ENCODE peak calls at places on chromosomes 3 and 15, in four cellular contexts. T is sigmoid colon, I is prostate gland, P is Caco-2. N is an unnamed sample.

GRCh38 chr3:174700736-174701135 is 158.4 kb upstream of the NAALADL2 start:
- DNase-seq in T (no peak), I (no peak), P (no peak), N (no peak)

GRCh38 chr3:31606453-31606852 is 73.7 kb downstream of the STT3B start:
- DNase-seq in T (no peak), I (no peak), P (no peak), N (no peak)

GRCh38 chr3:134795776-134796312 is 784 bp downstream of the EPHB1 start:
- DNase-seq in T (peak), I (no peak), P (no peak), N (no peak)

GRCh38 chr3:132034486-132035464 is at the start of gene CPNE4:
- DNase-seq in T (peak), I (peak), P (peak), N (peak)

GRCh38 chr3:143358155-143358792 is 238.7 kb downstream of the CHST2 start:
- DNase-seq in T (no peak), I (peak), P (no peak), N (no peak)

GRCh38 chr3:134143828-134144390 is 106.8 kb downstream of the RYK start:
- DNase-seq in T (no peak), I (no peak), P (no peak), N (no peak)

GRCh38 chr3:151592287-151592686 is 131.4 kb upstream of the IGSF10 start:
- DNase-seq in T (no peak), I (no peak), P (no peak), N (no peak)

GRCh38 chr15:65050270-65050669 is 5.1 kb downstream of the SLC51B start:
- DNase-seq in T (no peak), I (no peak), P (no peak), N (no peak)

GRCh38 chr3:69250014-69250413 is 127.6 kb upstream of the LMOD3 start:
- DNase-seq in T (no peak), I (no peak), P (peak), N (peak)

GRCh38 chr3:75220932-75221331 is 443.2 kb upstream of the FRG2C start:
- DNase-seq in T (no peak), I (no peak), P (no peak), N (no peak)

GRCh38 chr3:12194669-12195161 is 36.0 kb upstream of the TIMP4 start:
- DNase-seq in T (no peak), I (no peak), P (no peak), N (no peak)

GRCh38 chr3:126413693-126414080 is 19.0 kb downstream of the CFAP100 start:
- DNase-seq in T (peak), I (no peak), P (peak), N (no peak)

GRCh38 chr3:21392521-21392920 is 358.5 kb downstream of the ZNF385D start:
- DNase-seq in T (no peak), I (no peak), P (no peak), N (no peak)

GRCh38 chr3:86830566-86830965 is 160.4 kb downstream of the VGLL3 start:
- DNase-seq in T (no peak), I (no peak), P (no peak), N (no peak)

GRCh38 chr15:70451861-70452653 is 311.3 kb downstream of the UACA start:
- DNase-seq in T (no peak), I (no peak), P (no peak), N (peak)

GRCh38 chr3:156158656-156159295 is 38.4 kb downstream of the KCNAB1 start:
- DNase-seq in T (no peak), I (no peak), P (no peak), N (no peak)

GRCh38 chr3:69819283-69819682 is 80.0 kb downstream of the MITF start:
- DNase-seq in T (peak), I (peak), P (no peak), N (no peak)

GRCh38 chr15:40992825-40993224 is 39.6 kb downstream of the CHAC1 start:
- DNase-seq in T (no peak), I (no peak), P (no peak), N (no peak)

GRCh38 chr15:29131336-29132109 is 138.1 kb downstream of the NSMCE3 start:
- DNase-seq in T (peak), I (no peak), P (no peak), N (no peak)

GRCh38 chr3:165389653-165390052 is 193.5 kb upstream of the SLITRK3 start:
- DNase-seq in T (no peak), I (no peak), P (no peak), N (no peak)

GRCh38 chr15:27845535-27846369 is 253.4 kb downstream of the OCA2 start:
- DNase-seq in T (no peak), I (no peak), P (no peak), N (no peak)

GRCh38 chr15:70094690-70095311 is 2.9 kb downstream of the TLE3 start:
- DNase-seq in T (no peak), I (peak), P (no peak), N (no peak)

GRCh38 chr3:173800154-173800553 is 402.6 kb downstream of the NLGN1 start:
- DNase-seq in T (no peak), I (no peak), P (no peak), N (no peak)

GRCh38 chr15:60651734-60652141 is 172.8 kb upstream of the ICE2 start:
- DNase-seq in T (no peak), I (no peak), P (no peak), N (no peak)

GRCh38 chr15:29183071-29183831 is 86.4 kb downstream of the NSMCE3 start:
- DNase-seq in T (no peak), I (no peak), P (no peak), N (no peak)

GRCh38 chr3:194142156-194142910 is 6.4 kb downstream of the HES1 start:
- DNase-seq in T (peak), I (no peak), P (no peak), N (no peak)
- H3K4me3 ChIP-seq in T (peak), I (no peak), P (peak), N (no peak)

GRCh38 chr3:33111581-33111980 is 2.2 kb upstream of the CRTAP start:
- DNase-seq in T (no peak), I (no peak), P (no peak), N (no peak)
- H3K4me3 ChIP-seq in T (no peak), I (no peak), P (no peak), N (no peak)

DNA sequence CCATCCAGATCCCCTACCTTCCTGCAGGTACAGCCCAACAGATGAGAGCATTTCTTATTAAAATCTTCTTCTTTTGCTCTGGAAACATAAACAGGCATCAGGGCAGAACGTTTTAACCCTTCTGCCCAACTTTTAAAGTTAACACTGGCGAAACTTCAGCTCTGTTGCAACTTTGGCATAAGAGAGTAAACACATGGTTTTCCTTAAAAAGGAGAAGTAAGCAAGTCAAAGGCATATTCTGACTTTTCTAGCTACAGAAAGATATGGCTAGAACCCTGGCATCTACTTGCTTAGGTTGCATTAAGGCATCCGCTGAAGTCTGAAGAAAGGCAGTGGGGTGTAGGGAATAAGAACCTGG is 13.3 kb upstream of the IL16 start:
- DNase-seq in T (no peak), I (no peak), P (no peak), N (no peak)
- H3K4me3 ChIP-seq in T (peak), I (no peak), P (no peak), N (no peak)

DNA sequence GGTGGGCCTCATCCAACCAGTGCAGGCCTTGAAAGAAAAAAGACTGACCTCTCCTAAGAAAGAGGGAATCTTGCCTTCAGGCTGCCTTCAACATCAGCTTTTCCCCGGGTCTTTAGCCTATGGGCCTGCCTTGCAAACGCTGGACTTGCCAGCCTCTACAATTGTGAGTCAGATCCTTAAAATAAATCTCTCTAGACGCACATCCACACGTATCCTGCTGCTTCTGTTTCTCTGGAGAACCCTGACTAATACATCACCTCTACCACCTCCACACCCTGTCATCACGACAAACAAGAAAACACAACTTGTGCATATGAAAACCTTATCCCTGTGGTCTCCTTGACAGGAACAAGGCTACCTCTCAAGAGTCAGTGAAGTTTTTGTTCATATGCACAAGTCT is 11.8 kb downstream of the CYFIP1 start:
- DNase-seq in T (peak), I (no peak), P (no peak), N (no peak)
- H3K4me3 ChIP-seq in T (no peak), I (no peak), P (no peak), N (no peak)

GRCh38 chr3:181265750-181266333 is 276.3 kb upstream of the DNAJC19 start:
- DNase-seq in T (no peak), I (no peak), P (no peak), N (no peak)
- H3K4me3 ChIP-seq in T (no peak), I (no peak), P (no peak), N (no peak)